ENCODE peak calls at places on chromosome 9, in ten cellular contexts. P, W, L, U, I, F, N, S, A and H are unnamed samples.

GRCh38 chr9:130975932-130976841 is 32.8 kb upstream of the LAMC3 start:
- DNase-seq in P (no peak), W (no peak), L (no peak), U (no peak), I (no peak), F (no peak), N (no peak), S (no peak), A (no peak), H (no peak)

GRCh38 chr9:81492710-81493447 is 196.5 kb downstream of the TLE1 start:
- DNase-seq in P (peak; percentile 92), W (no peak), L (no peak), U (peak; percentile 95), I (peak; percentile 98), F (peak; percentile 98), N (peak; percentile 93), S (no peak), A (peak; percentile 95), H (no peak)

GRCh38 chr9:27112235-27112634 is 3.2 kb downstream of the TEK start:
- DNase-seq in P (no peak), W (no peak), L (no peak), U (no peak), I (no peak), F (no peak), N (no peak), S (no peak), A (no peak), H (no peak)

GRCh38 chr9:93675336-93676150 is 99.2 kb downstream of the PHF2 start:
- DNase-seq in P (no peak), W (no peak), L (no peak), U (no peak), I (no peak), F (no peak), N (no peak), S (peak; percentile 23), A (no peak), H (no peak)

GRCh38 chr9:76158713-76159112 is 235.5 kb downstream of the RFK start:
- DNase-seq in P (no peak), W (no peak), L (no peak), U (no peak), I (no peak), F (no peak), N (no peak), S (no peak), A (no peak), H (no peak)

GRCh38 chr9:98764351-98764750 is 32.0 kb downstream of the ANKS6 start:
- DNase-seq in P (no peak), W (no peak), L (no peak), U (no peak), I (no peak), F (peak; percentile 7), N (no peak), S (no peak), A (peak; percentile 50), H (no peak)

GRCh38 chr9:95316794-95317118 is 753 bp downstream of the FANCC start:
- DNase-seq in P (peak; percentile 80), W (peak; percentile 59), L (peak; percentile 25), U (peak; percentile 74), I (peak; percentile 37), F (peak; percentile 37), N (peak; percentile 58), S (peak; percentile 96), A (peak; percentile 45), H (no peak)

GRCh38 chr9:106060885-106061284 is 366.5 kb downstream of the TMEM38B start:
- DNase-seq in P (no peak), W (no peak), L (no peak), U (no peak), I (no peak), F (no peak), N (no peak), S (no peak), A (no peak), H (no peak)

GRCh38 chr9:79661926-79662552 is 90.3 kb downstream of the TLE4 start:
- DNase-seq in P (no peak), W (no peak), L (no peak), U (no peak), I (no peak), F (no peak), N (no peak), S (no peak), A (no peak), H (no peak)

GRCh38 chr9:72872718-72873117 is 80.1 kb downstream of the ALDH1A1 start:
- DNase-seq in P (no peak), W (no peak), L (no peak), U (peak; percentile 10), I (no peak), F (no peak), N (no peak), S (no peak), A (no peak), H (no peak)

GRCh38 chr9:109600142-109600541 is 102.0 kb upstream of the PTPN3 start:
- DNase-seq in P (peak; percentile 44), W (no peak), L (no peak), U (peak; percentile 98), I (peak; percentile 81), F (peak; percentile 96), N (peak; percentile 88), S (no peak), A (peak; percentile 78), H (no peak)

DNA sequence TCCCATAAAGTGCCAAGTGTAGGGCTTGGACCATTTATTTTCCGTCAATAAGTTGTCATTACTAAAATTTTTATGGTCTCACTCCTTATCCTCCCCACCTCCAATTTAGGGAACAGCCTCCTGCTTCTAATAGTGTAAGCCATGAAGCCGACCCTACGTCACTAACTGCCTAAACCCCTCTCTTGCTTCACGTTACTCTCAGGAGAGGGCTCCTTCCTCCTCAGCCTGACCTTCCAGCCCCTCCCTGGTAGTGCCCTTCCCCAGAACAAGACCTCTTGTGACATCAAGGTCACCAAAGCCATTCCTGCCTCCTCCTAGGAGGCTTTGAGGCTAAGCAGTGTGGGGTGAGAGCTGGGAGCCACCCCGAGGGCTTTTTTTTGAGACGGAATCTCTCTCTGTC is 2.2 kb upstream of the CDK9 start:
- DNase-seq in P (no peak), W (no peak), L (no peak), U (no peak), I (no peak), F (no peak), N (no peak), S (no peak), A (no peak), H (no peak)
- H3K4me3 ChIP-seq in P (no peak overlapping the region), W (no peak overlapping the region), L (no peak overlapping the region), U (no peak overlapping the region), I (no peak overlapping the region), F (no peak overlapping the region), N (no peak overlapping the region), S (no peak overlapping the region), A (no peak overlapping the region), H (no peak overlapping the region)

DNA sequence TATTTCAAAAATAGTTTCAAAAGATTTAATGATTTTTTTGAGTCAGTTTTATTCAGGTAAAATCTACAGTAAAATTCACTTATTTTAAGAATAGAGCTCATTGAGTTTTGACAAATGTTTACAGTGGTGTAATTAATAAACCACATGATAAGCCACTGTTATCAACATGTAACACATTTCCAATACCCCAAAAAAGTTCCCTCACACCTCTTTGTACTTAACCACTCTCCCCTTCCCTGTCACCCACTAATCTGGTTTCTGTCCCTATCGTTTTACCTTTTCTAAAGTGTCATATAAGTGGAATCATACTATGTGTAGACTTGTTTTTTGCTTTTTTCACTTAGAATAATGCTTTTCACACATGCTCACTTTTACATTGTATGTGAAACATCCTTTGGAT is 127.2 kb downstream of the KDM4C start:
- DNase-seq in P (no peak), W (no peak), L (no peak), U (no peak), I (no peak), F (no peak), N (no peak), S (no peak), A (no peak), H (no peak)
- TF ChIP-seq CTCF in P (no peak), W (no peak), L (no peak), U (no peak), I (no peak), F (no peak), N (no peak), S (no peak), A (no peak), H (no peak)

GRCh38 chr9:122370869-122371467 is at the start of gene PTGS1:
- DNase-seq in P (no peak), W (peak; percentile 56), L (no peak), U (peak; percentile 80), I (no peak), F (no peak), N (peak; percentile 54), S (peak; percentile 84), A (peak; percentile 34), H (no peak)
- H3K4me3 ChIP-seq in P (peak within 1 kb of the TSS; percentile 54), W (peak within 1 kb of the TSS; percentile 66), L (peak within 1 kb of the TSS; percentile 19), U (peak within 1 kb of the TSS; percentile 13), I (peak within 1 kb of the TSS; percentile 84), F (peak within 1 kb of the TSS; percentile 45), N (peak within 1 kb of the TSS; percentile 70), S (peak within 1 kb of the TSS; percentile 66), A (peak within 1 kb of the TSS; percentile 70), H (peak within 1 kb of the TSS; percentile 43)

DNA sequence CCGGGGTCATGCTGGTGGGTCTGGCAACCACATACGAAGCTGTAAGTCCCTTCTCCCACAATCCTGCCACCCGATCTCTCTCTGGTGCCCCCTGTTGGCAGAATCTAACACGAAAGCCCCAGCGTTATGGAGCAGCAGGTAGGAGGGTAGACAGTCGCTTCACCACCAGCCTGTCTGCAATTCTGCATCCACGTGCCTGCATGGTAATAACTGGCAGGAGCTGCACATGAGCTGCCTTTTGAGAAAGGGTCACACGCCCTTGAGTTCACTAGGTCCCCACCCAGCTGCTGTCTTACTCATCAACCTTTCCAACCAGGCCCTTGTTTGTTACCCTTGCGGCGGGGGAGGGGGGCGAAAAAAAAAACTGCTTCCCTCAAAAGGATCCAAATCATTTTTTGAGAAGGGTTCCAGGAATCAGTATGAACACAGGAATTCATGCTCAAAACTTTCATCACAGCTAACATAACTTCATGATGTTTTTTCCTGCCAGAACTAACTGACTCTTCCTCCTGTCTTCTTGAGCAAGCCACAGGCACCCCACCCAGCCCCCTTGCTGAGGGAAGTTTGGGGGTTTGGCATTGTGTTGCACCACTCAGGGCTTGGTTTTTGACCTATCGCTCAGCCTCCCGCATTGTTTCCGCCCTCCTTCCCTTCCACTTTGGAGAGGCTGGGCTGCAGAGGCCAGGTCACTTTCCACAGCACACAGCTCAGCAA is 19.6 kb upstream of the TMEM252 start:
- DNase-seq in P (peak; percentile 48), W (peak; percentile 58), L (peak; percentile 50), U (peak; percentile 97), I (peak; percentile 84), F (peak; percentile 96), N (peak; percentile 29), S (peak; percentile 96), A (peak; percentile 3), H (no peak)
- TF ChIP-seq CTCF in P (peak; percentile 45), W (peak; percentile 75), L (peak; percentile 16), U (peak; percentile 64), I (peak; percentile 47), F (peak; percentile 74), N (peak; percentile 30), S (peak; percentile 86), A (peak; percentile 38), H (peak; percentile 82)

DNA sequence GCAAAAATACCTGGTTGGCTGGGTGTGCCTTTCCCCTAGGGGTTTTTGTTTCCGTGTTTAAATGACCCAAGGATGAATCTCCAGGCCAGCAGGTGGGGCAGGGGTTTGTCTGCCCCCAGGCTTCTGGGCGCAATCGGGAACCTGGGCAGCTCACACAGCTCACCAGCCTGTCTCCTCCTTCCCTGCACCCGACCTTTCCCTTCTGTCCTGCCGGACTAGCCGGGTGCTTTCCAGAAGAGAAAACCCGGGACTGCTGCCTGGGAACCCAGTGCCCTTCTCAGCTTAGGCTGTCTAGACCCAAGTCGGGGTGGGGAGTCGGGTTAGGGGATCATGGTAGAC is 84.3 kb downstream of the DAB2IP start:
- DNase-seq in P (peak; percentile 45), W (no peak), L (no peak), U (no peak), I (no peak), F (peak; percentile 34), N (no peak), S (no peak), A (no peak), H (no peak)
- H3K4me3 ChIP-seq in P (peak overlapping the region; percentile 43), W (no peak overlapping the region), L (peak overlapping the region; percentile 39), U (peak overlapping the region; percentile 27), I (no peak overlapping the region), F (peak overlapping the region; percentile 55), N (peak overlapping the region; percentile 29), S (peak overlapping the region; percentile 72), A (peak overlapping the region; percentile 37), H (no peak overlapping the region)